ENCODE peak calls at places on chromosomes 4 and X, in seven cellular contexts. One of them, this sample, is unnamed.
A peak's percentile ranks its signal among the peaks of the same experiment; 100 is the strongest.

GRCh38 chr4:577499-578450 is 1.7 kb upstream of the TMEM271 start:
- DNase-seq in A549: no peak
- DNase-seq in NCI-H1417: peak; percentile 69
- DNase-seq in neural crest cell: peak; percentile 15
- DNase-seq in nucleus accumbens: no peak
- DNase-seq in tibial nerve: no peak
- DNase-seq in GM04504: no peak
- DNase-seq in this sample: peak; percentile 37

GRCh38 chr4:122701061-122701460 is 31.4 kb upstream of the BBS12 start:
- DNase-seq in A549: no peak
- DNase-seq in NCI-H1417: no peak
- DNase-seq in neural crest cell: no peak
- DNase-seq in nucleus accumbens: no peak
- DNase-seq in tibial nerve: no peak
- DNase-seq in GM04504: no peak
- DNase-seq in this sample: no peak

GRCh38 chrX:1261285-1261684 is 7.3 kb upstream of the CSF2RA start:
- DNase-seq in A549: no peak
- DNase-seq in NCI-H1417: no peak
- DNase-seq in neural crest cell: no peak
- DNase-seq in nucleus accumbens: no peak
- DNase-seq in tibial nerve: no peak
- DNase-seq in GM04504: no peak
- DNase-seq in this sample: peak; percentile 44

GRCh38 chr4:15110120-15110571 is 107.9 kb downstream of the CPEB2 start:
- DNase-seq in A549: no peak
- DNase-seq in NCI-H1417: no peak
- DNase-seq in neural crest cell: no peak
- DNase-seq in nucleus accumbens: no peak
- DNase-seq in tibial nerve: no peak
- DNase-seq in GM04504: no peak
- DNase-seq in this sample: no peak

GRCh38 chr4:150348079-150348478 is 233.9 kb upstream of the MAB21L2 start:
- DNase-seq in A549: no peak
- DNase-seq in NCI-H1417: no peak
- DNase-seq in neural crest cell: no peak
- DNase-seq in nucleus accumbens: no peak
- DNase-seq in tibial nerve: no peak
- DNase-seq in GM04504: peak; percentile 7
- DNase-seq in this sample: no peak

GRCh38 chr4:152628128-152628527 is 51.7 kb downstream of the TMEM154 start:
- DNase-seq in A549: no peak
- DNase-seq in NCI-H1417: no peak
- DNase-seq in neural crest cell: no peak
- DNase-seq in nucleus accumbens: no peak
- DNase-seq in tibial nerve: peak; percentile 64
- DNase-seq in GM04504: peak; percentile 46
- DNase-seq in this sample: no peak

GRCh38 chr4:169604131-169604900 is 8.1 kb downstream of the NEK1 start:
- DNase-seq in A549: peak; percentile 23
- DNase-seq in NCI-H1417: no peak
- DNase-seq in neural crest cell: no peak
- DNase-seq in nucleus accumbens: no peak
- DNase-seq in tibial nerve: no peak
- DNase-seq in GM04504: no peak
- DNase-seq in this sample: no peak

GRCh38 chr4:98929341-98930267 is 671 bp upstream of the EIF4E start:
- DNase-seq in A549: peak; percentile 91
- DNase-seq in NCI-H1417: peak; percentile 72
- DNase-seq in neural crest cell: no peak
- DNase-seq in nucleus accumbens: peak; percentile 81
- DNase-seq in tibial nerve: no peak
- DNase-seq in GM04504: peak; percentile 93
- DNase-seq in this sample: no peak

GRCh38 chr4:105059337-105059736 is 87.3 kb upstream of the TET2 start:
- DNase-seq in A549: no peak
- DNase-seq in NCI-H1417: no peak
- DNase-seq in neural crest cell: no peak
- DNase-seq in nucleus accumbens: no peak
- DNase-seq in tibial nerve: no peak
- DNase-seq in GM04504: no peak
- DNase-seq in this sample: no peak

GRCh38 chr4:8167815-8168214 is 9.2 kb upstream of the ABLIM2 start:
- DNase-seq in A549: no peak
- DNase-seq in NCI-H1417: no peak
- DNase-seq in neural crest cell: no peak
- DNase-seq in nucleus accumbens: no peak
- DNase-seq in tibial nerve: no peak
- DNase-seq in GM04504: no peak
- DNase-seq in this sample: no peak

GRCh38 chrX:77003956-77004355 is 443.2 kb upstream of the FGF16 start:
- DNase-seq in A549: no peak
- DNase-seq in NCI-H1417: no peak
- DNase-seq in neural crest cell: no peak
- DNase-seq in nucleus accumbens: no peak
- DNase-seq in tibial nerve: no peak
- DNase-seq in GM04504: no peak
- DNase-seq in this sample: no peak

GRCh38 chr4:93199492-93199891 is 629.1 kb upstream of the ATOH1 start:
- DNase-seq in A549: peak; percentile 42
- DNase-seq in NCI-H1417: peak; percentile 60
- DNase-seq in neural crest cell: peak; percentile 4
- DNase-seq in nucleus accumbens: no peak
- DNase-seq in tibial nerve: no peak
- DNase-seq in GM04504: peak; percentile 7
- DNase-seq in this sample: peak; percentile 52

GRCh38 chrX:49192722-49193328 is 6.7 kb upstream of the PRICKLE3 start:
- DNase-seq in A549: peak; percentile 55
- DNase-seq in NCI-H1417: peak; percentile 16
- DNase-seq in neural crest cell: peak; percentile 25
- DNase-seq in nucleus accumbens: no peak
- DNase-seq in tibial nerve: no peak
- DNase-seq in GM04504: no peak
- DNase-seq in this sample: no peak

GRCh38 chrX:53223955-53224859 is 800 bp downstream of the KDM5C start:
- DNase-seq in A549: peak; percentile 13
- DNase-seq in NCI-H1417: no peak
- DNase-seq in neural crest cell: no peak
- DNase-seq in nucleus accumbens: no peak
- DNase-seq in tibial nerve: no peak
- DNase-seq in GM04504: peak; percentile 32
- DNase-seq in this sample: no peak

GRCh38 chr4:8289956-8290700 is 20.6 kb downstream of the HTRA3 start:
- DNase-seq in A549: no peak
- DNase-seq in NCI-H1417: no peak
- DNase-seq in neural crest cell: no peak
- DNase-seq in nucleus accumbens: no peak
- DNase-seq in tibial nerve: no peak
- DNase-seq in GM04504: no peak
- DNase-seq in this sample: no peak

GRCh38 chrX:150688911-150689451 is 4.2 kb upstream of the MTMR1 start:
- DNase-seq in A549: peak; percentile 61
- DNase-seq in NCI-H1417: no peak
- DNase-seq in neural crest cell: no peak
- DNase-seq in nucleus accumbens: no peak
- DNase-seq in tibial nerve: no peak
- DNase-seq in GM04504: peak; percentile 64
- DNase-seq in this sample: no peak

GRCh38 chrX:45667666-45668065 is 467.0 kb upstream of the DIPK2B start:
- DNase-seq in A549: no peak
- DNase-seq in NCI-H1417: no peak
- DNase-seq in neural crest cell: no peak
- DNase-seq in nucleus accumbens: no peak
- DNase-seq in tibial nerve: no peak
- DNase-seq in GM04504: no peak
- DNase-seq in this sample: no peak

GRCh38 chr4:188578657-188579056 is 439.4 kb downstream of the TRIML1 start:
- DNase-seq in A549: no peak
- DNase-seq in NCI-H1417: no peak
- DNase-seq in neural crest cell: no peak
- DNase-seq in nucleus accumbens: no peak
- DNase-seq in tibial nerve: no peak
- DNase-seq in GM04504: no peak
- DNase-seq in this sample: no peak

GRCh38 chr4:8096690-8097061 is 61.9 kb downstream of the ABLIM2 start:
- DNase-seq in A549: no peak
- DNase-seq in NCI-H1417: no peak
- DNase-seq in neural crest cell: no peak
- DNase-seq in nucleus accumbens: no peak
- DNase-seq in tibial nerve: no peak
- DNase-seq in GM04504: no peak
- DNase-seq in this sample: no peak

GRCh38 chrX:23552289-23552688 is 115.0 kb upstream of the PRDX4 start:
- DNase-seq in A549: no peak
- DNase-seq in NCI-H1417: no peak
- DNase-seq in neural crest cell: no peak
- DNase-seq in nucleus accumbens: no peak
- DNase-seq in tibial nerve: no peak
- DNase-seq in GM04504: no peak
- DNase-seq in this sample: no peak

GRCh38 chr4:48162162-48162561 is 28.1 kb upstream of the TXK start:
- DNase-seq in A549: peak; percentile 22
- DNase-seq in NCI-H1417: no peak
- DNase-seq in neural crest cell: no peak
- DNase-seq in nucleus accumbens: no peak
- DNase-seq in tibial nerve: no peak
- DNase-seq in GM04504: no peak
- DNase-seq in this sample: no peak

GRCh38 chr4:40525811-40526598 is 103.7 kb downstream of the RBM47 start:
- DNase-seq in A549: peak; percentile 82
- DNase-seq in NCI-H1417: no peak
- DNase-seq in neural crest cell: no peak
- DNase-seq in nucleus accumbens: no peak
- DNase-seq in tibial nerve: no peak
- DNase-seq in GM04504: peak; percentile 83
- DNase-seq in this sample: no peak

GRCh38 chrX:30906726-30907125 is 17.7 kb upstream of the TAB3 start:
- DNase-seq in A549: no peak
- DNase-seq in NCI-H1417: no peak
- DNase-seq in neural crest cell: no peak
- DNase-seq in nucleus accumbens: no peak
- DNase-seq in tibial nerve: no peak
- DNase-seq in GM04504: peak; percentile 28
- DNase-seq in this sample: no peak